ENCODE peak calls at places on chromosome 17, in ten cellular contexts. S is body of pancreas; V is activated T-helper 1 cell treated with anti-CD3 and anti-CD28 coated beads, Interleukin-12 subunit alpha, Interleukin-12 subunit beta, Interleukin-2, Interleukin-4 antibody, amounts not matched to agents 30 ng/mL and 10 ng/mL and 1 ng/mL, durations not matched to agents 14 hours and 24 hours and 36 hours; L is GM03348; D is ascending aorta; K is foreskin melanocyte; U is EL; H is cardiac septum; A is Right ventricle myocardium superior; G is activated naive CD4-positive, alpha-beta T cell treated with Interleukin-2 at 50 U/mL for 16 hours. N is an unnamed sample.

GRCh38 chr17:27264068-27264812 is 29.7 kb upstream of the WSB1 start:
- DNase-seq in S (no peak), V (no peak), L (no peak), D (no peak), K (no peak), U (no peak), H (no peak), A (no peak), G (no peak), N (no peak)

GRCh38 chr17:80219777-80220708 is at the start of the genes SGSH and SLC26A11:
- DNase-seq in S (peak; percentile 83), V (peak; percentile 40), L (peak; percentile 99), D (peak; percentile 88), K (peak; percentile 11), U (peak; percentile 77), H (peak; percentile 91), A (peak; percentile 90), G (peak; percentile 66), N (peak; percentile 86)

GRCh38 chr17:14451729-14452191 is 150.9 kb downstream of the HS3ST3B1 start:
- DNase-seq in S (no peak), V (no peak), L (no peak), D (no peak), K (no peak), U (no peak), H (no peak), A (no peak), G (no peak), N (no peak)

GRCh38 chr17:45667591-45668171 is 116.4 kb upstream of the CRHR1 start:
- DNase-seq in S (no peak), V (no peak), L (no peak), D (no peak), K (no peak), U (no peak), H (no peak), A (no peak), G (no peak), N (no peak)

GRCh38 chr17:72467841-72468653 is 347.2 kb downstream of the SOX9 start:
- DNase-seq in S (no peak), V (no peak), L (peak; percentile 58), D (no peak), K (no peak), U (no peak), H (no peak), A (peak; percentile 58), G (no peak), N (peak; percentile 33)

GRCh38 chr17:32533296-32533695 is 46.5 kb downstream of the CDK5R1 start:
- DNase-seq in S (no peak), V (no peak), L (no peak), D (peak; percentile 9), K (no peak), U (no peak), H (no peak), A (no peak), G (no peak), N (no peak)

GRCh38 chr17:17837380-17837821 is 615 bp upstream of the SREBF1 start:
- DNase-seq in S (no peak), V (no peak), L (peak; percentile 84), D (peak; percentile 76), K (no peak), U (peak; percentile 87), H (no peak), A (no peak), G (no peak), N (peak; percentile 74)

GRCh38 chr17:4535667-4536258 is 19.4 kb downstream of the MYBBP1A start:
- DNase-seq in S (no peak), V (no peak), L (no peak), D (no peak), K (no peak), U (no peak), H (no peak), A (peak; percentile 40), G (no peak), N (no peak)

GRCh38 chr17:17844079-17844478 is 7.3 kb upstream of the SREBF1 start:
- DNase-seq in S (no peak), V (no peak), L (no peak), D (no peak), K (no peak), U (no peak), H (no peak), A (no peak), G (no peak), N (no peak)

GRCh38 chr17:8041980-8042379 is 3.1 kb downstream of the ALOX15B start:
- DNase-seq in S (no peak), V (no peak), L (no peak), D (no peak), K (no peak), U (no peak), H (no peak), A (no peak), G (no peak), N (no peak)

GRCh38 chr17:77456951-77457548 is 316.3 kb downstream of the SEC14L1 start:
- DNase-seq in S (no peak), V (no peak), L (no peak), D (no peak), K (no peak), U (no peak), H (no peak), A (no peak), G (no peak), N (no peak)

GRCh38 chr17:63993368-63993990 is 4.7 kb upstream of the PRR29 start:
- DNase-seq in S (no peak), V (no peak), L (no peak), D (peak; percentile 47), K (no peak), U (no peak), H (no peak), A (peak; percentile 26), G (peak; percentile 18), N (no peak)

GRCh38 chr17:56064506-56064905 is 88.8 kb upstream of the ANKFN1 start:
- DNase-seq in S (no peak), V (no peak), L (no peak), D (no peak), K (no peak), U (no peak), H (no peak), A (no peak), G (no peak), N (no peak)

N was measured in ELR.